ENCODE peak calls at places on chromosomes 16 and 17, in seven cellular contexts. J is OCI-LY7, X is keratinocyte, C is endothelial cell of umbilical vein, F is A549, L is HepG2, H is fibroblast of lung. W is an unnamed sample.

GRCh38 chr17:15649861-15650391 is 30.4 kb upstream of the FBXW10B start:
- DNase-seq in J (no peak), X (peak; percentile 52), C (peak; percentile 79), L (no peak), F (peak; percentile 52), H (peak; percentile 60), W (peak; percentile 42)

GRCh38 chr16:14280541-14280940 is 209.4 kb downstream of the MRTFB start:
- DNase-seq in L (no peak), H (peak; percentile 53), J (no peak), X (no peak), C (no peak), F (no peak), W (no peak)

GRCh38 chr17:40612510-40613244 is 34.9 kb downstream of the SMARCE1 start:
- DNase-seq in J (no peak), X (no peak), F (no peak), H (no peak), L (no peak), C (no peak), W (no peak)

GRCh38 chr17:57801044-57801711 is 48.7 kb downstream of the MRPS23 start:
- DNase-seq in C (no peak), H (no peak), X (no peak), J (no peak), L (no peak), F (no peak), W (no peak)

GRCh38 chr16:84700518-84701277 is 898 bp downstream of the USP10 start:
- DNase-seq in F (peak; percentile 13), C (peak; percentile 46), J (peak; percentile 65), H (peak; percentile 24), L (no peak), X (no peak), W (peak; percentile 52)

GRCh38 chr17:48634446-48635208 is 8.5 kb upstream of the HOXB9 start:
- DNase-seq in L (no peak), X (no peak), J (no peak), C (no peak), H (no peak), F (no peak), W (no peak)

GRCh38 chr17:20970329-20970728 is 72.5 kb downstream of the USP22 start:
- DNase-seq in F (no peak), C (no peak), X (no peak), H (no peak), L (no peak), J (no peak), W (no peak)

GRCh38 chr16:74111583-74111982 is 185.0 kb upstream of the PSMD7 start:
- DNase-seq in X (no peak), C (no peak), J (no peak), H (no peak), L (no peak), F (no peak), W (no peak)

GRCh38 chr16:4852221-4852872 is 5.1 kb downstream of the UBN1 start:
- DNase-seq in H (peak; percentile 38), X (no peak), F (peak; percentile 51), L (no peak), J (no peak), C (peak; percentile 69), W (no peak)

GRCh38 chr16:81996664-81997529 is 14.4 kb downstream of the SDR42E1 start:
- DNase-seq in X (no peak), C (peak; percentile 90), F (peak; percentile 51), J (peak; percentile 18), L (peak; percentile 52), H (peak; percentile 76), W (peak; percentile 77)

DNA sequence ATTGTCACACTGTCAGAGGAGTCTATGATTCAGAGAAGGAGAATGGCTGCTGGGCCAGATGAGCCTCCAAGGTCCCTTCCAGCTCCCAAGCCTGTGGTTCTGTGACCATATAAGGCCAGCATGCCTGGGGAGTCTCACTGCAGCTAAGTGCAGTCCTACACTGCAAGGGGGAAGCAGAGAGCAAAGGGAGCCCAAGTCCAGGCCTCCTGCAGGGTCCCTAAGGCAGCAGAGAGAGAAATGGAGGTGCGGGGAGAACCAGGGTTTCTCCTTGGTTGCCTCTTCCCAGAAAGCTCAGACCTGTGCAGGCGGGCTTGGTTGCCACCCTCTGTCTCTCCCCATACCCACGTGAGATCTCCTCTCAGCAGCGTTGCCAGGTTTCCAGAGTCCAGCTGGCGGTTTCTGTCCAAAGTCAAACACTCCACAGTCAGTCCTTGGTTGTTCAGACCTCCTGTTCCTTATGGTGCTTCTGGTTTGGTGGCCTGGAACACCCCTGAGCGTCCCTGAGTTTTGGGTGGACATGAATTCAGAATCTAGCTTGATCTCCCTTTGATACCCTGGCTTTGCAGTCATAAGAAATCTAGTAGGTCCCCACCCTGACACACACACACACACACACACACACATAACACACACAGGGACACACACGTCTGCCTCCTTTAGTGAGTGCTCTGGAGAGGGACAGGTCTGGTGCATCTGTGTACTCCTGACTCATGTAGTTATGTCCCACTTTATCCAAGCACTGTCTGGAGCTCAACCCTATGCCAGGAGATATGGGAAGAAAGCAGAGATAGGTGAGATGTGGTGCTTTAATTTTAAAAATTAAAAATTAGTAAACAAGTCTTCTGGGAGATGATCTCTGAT is 78.8 kb downstream of the GNAO1 start:
- DNase-seq in X (no peak), J (no peak), C (no peak), F (no peak), L (peak; percentile 52), H (peak; percentile 87), W (peak; percentile 68)
- H3K4me3 ChIP-seq in X (no peak overlapping the region), J (no peak overlapping the region), C (no peak overlapping the region), F (no peak overlapping the region), L (no peak overlapping the region), H (no peak overlapping the region), W (no peak overlapping the region)

GRCh38 chr16:397135-397661 is at the start of gene NME4:
- DNase-seq in X (no peak), L (no peak), F (no peak), C (peak; percentile 19), H (no peak), J (peak; percentile 43), W (peak; percentile 73)

GRCh38 chr16:398551-399277 is 1.7 kb downstream of the NME4 start:
- DNase-seq in X (no peak), H (no peak), C (no peak), F (no peak), J (no peak), L (no peak), W (no peak)

GRCh38 chr16:397736-398332 is 835 bp downstream of the NME4 start:
- DNase-seq in J (peak; percentile 59), F (peak; percentile 86), X (no peak), C (peak; percentile 49), L (peak; percentile 74), H (peak; percentile 61), W (peak; percentile 89)

GRCh38 chr16:400061-400540 is 1.6 kb upstream of the DECR2 start:
- DNase-seq in L (no peak), X (no peak), H (no peak), C (no peak), J (no peak), F (no peak), W (no peak)

GRCh38 chr16:399278-400019 is 2.2 kb upstream of the DECR2 start:
- DNase-seq in F (no peak), H (no peak), L (no peak), X (no peak), J (no peak), C (no peak), W (no peak)
- H3K27ac ChIP-seq in F (no peak overlapping the region), H (no peak overlapping the region), L (no peak overlapping the region), X (no peak overlapping the region), J (no peak overlapping the region), C (no peak overlapping the region), W (no peak overlapping the region)

GRCh38 chr16:49400611-49401010 is 27.0 kb downstream of the C16orf78 start:
- DNase-seq in F (no peak), C (no peak), J (no peak), X (no peak), H (no peak), L (no peak), W (no peak)

GRCh38 chr16:49395021-49395420 is 21.4 kb downstream of the C16orf78 start:
- DNase-seq in X (no peak), C (no peak), J (no peak), H (no peak), F (no peak), L (no peak), W (no peak)

GRCh38 chr16:49396206-49396720 is 22.7 kb downstream of the C16orf78 start:
- DNase-seq in H (no peak), X (no peak), F (no peak), L (no peak), J (no peak), C (no peak), W (no peak)

GRCh38 chr16:49398761-49399160 is 25.2 kb downstream of the C16orf78 start:
- DNase-seq in X (no peak), H (no peak), L (no peak), J (no peak), C (no peak), F (no peak), W (no peak)

DNA sequence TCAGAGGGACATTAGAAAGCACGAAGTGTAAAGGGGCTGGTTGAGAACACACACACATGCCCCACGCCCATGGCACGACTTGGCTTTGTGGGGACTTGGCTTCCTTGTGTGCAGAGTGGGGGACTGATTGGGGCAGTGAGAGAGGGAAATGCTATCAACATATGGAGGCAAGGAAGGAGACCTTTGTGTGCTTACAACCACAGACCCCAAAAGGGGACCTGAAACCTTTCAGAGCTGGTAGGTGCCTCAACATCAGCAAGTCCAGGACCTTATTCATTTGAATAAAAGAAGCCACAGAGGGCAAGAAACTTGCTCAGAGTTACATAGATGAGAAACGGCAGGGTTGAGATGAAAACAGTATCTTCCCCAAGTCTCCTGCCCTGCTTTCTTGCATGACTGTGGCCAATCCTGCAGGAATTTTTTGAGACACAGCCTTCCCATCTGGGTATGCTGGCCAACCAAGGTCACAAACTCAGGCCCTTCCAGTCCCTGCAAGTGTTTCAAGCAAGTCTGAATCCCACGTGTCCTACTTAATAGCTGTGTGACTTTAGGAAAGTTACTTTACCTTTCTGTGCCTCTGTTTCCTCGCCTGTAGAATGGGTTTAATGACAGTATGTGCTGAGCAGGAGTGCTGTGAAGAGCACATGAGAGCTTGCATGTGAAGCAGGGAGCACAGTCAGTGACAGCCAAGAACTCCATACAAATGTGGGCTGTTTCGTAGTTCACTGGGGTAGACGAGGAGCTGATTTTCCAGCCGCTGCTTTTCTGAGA is 26.2 kb downstream of the C16orf78 start:
- DNase-seq in C (no peak), H (no peak), X (no peak), J (peak; percentile 91), L (no peak), F (no peak), W (no peak)
- H3K4me2 ChIP-seq in C (no peak overlapping the region), H (no peak overlapping the region), X (no peak overlapping the region), J (peak overlapping the region; percentile 75), L (no peak overlapping the region), F (no peak overlapping the region), W (no peak overlapping the region)

DNA sequence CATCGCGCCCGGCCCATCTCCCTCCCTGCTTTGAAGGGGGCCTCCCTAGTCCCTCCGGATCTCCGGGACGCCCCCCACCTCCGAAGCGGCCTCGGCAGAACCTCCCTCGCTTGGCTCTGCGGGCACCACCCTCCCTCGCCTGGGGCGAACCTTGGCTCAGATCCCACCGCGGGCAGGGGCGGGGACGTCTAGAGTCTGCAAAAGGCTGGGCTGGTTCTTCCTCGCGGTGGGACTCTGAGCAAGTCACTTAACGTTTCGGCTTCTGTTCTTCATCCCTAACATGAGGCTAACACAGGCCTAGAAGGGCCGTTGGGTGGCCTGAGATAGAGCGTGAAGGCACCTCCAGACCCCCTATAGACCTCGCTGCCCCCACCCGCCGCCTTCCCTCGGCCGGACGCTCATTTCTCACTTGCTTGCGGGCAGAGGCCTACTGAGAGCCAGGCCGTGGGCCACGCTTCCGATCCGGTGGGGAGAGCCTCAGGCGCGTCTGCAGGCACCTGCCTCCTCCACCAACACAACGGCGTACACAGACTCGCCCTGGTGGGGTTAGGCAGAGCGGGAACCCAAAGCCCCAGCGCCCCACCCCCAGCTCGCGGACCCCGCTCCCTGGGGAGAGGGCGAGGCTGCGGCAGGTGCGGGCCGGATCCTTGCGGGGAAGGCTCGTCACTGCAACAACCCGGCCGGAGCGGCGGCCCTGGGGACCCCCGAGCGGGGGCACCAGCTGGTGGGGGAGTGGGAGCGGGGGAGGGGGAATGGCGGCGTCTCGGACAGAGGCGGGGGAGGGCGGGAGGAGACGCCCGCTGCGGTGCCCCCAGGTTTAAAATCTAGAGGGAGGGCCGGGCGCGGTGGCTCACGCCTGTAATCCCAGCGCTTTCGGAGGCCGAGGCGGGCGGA is 5.4 kb downstream of the MYO1C start:
- DNase-seq in H (peak; percentile 67), C (peak; percentile 76), F (peak; percentile 81), X (peak; percentile 71), L (no peak), J (peak; percentile 79), W (peak; percentile 73)
- H3K4me3 ChIP-seq in H (peak overlapping the region; percentile 42), C (peak overlapping the region; percentile 21), F (peak overlapping the region; percentile 82), X (no peak overlapping the region), L (no peak overlapping the region), J (peak overlapping the region; percentile 66), W (no peak overlapping the region)